ENCODE peak calls at places on chromosomes 11 and 22, in nine cellular contexts. W is kidney; D is fibroblast of villous mesenchyme; I is CD8-positive, alpha-beta memory T cell; C is BJ; U is uterus; T is AG09309; P is lower leg skin; E is mesendoderm. S is an unnamed sample.

GRCh38 chr11:102347526-102348331 is 715 bp downstream of the BIRC2 start:
- DNase-seq in W (no peak), D (peak; percentile 70), I (peak; percentile 43), C (no peak), U (no peak), T (no peak), P (no peak), E (peak; percentile 42), S (peak; percentile 40)

GRCh38 chr11:122757201-122757600 is 81.1 kb upstream of the CRTAM start:
- DNase-seq in W (no peak), D (no peak), I (no peak), C (no peak), U (no peak), T (no peak), P (no peak), E (no peak), S (no peak)

GRCh38 chr22:43292633-43293025 is 50.5 kb downstream of the SCUBE1 start:
- DNase-seq in W (no peak), D (no peak), I (no peak), C (no peak), U (no peak), T (no peak), P (no peak), E (no peak), S (no peak)

GRCh38 chr11:113477321-113477720 is 2.1 kb upstream of the DRD2 start:
- DNase-seq in W (no peak), D (peak; percentile 33), I (no peak), C (no peak), U (no peak), T (no peak), P (no peak), E (peak; percentile 44), S (no peak)

GRCh38 chr22:17348464-17349103 is 20.7 kb upstream of the CECR2 start:
- DNase-seq in W (no peak), D (no peak), I (no peak), C (no peak), U (no peak), T (no peak), P (no peak), E (no peak), S (no peak)

GRCh38 chr22:41238570-41239442 is 1.9 kb downstream of the CHADL start:
- DNase-seq in W (no peak), D (no peak), I (no peak), C (no peak), U (no peak), T (no peak), P (no peak), E (no peak), S (no peak)

GRCh38 chr11:35594680-35595079 is 23.6 kb upstream of the FJX1 start:
- DNase-seq in W (no peak), D (no peak), I (no peak), C (no peak), U (no peak), T (no peak), P (no peak), E (no peak), S (no peak)

GRCh38 chr11:125347261-125347585 is 148.8 kb downstream of the FEZ1 start:
- DNase-seq in W (no peak), D (no peak), I (no peak), C (no peak), U (no peak), T (no peak), P (no peak), E (no peak), S (no peak)

GRCh38 chr11:60625262-60625661 is 74.2 kb upstream of the MS4A8 start:
- DNase-seq in W (no peak), D (peak; percentile 31), I (no peak), C (peak; percentile 9), U (no peak), T (peak; percentile 4), P (no peak), E (peak; percentile 83), S (no peak)

GRCh38 chr22:36753120-36753802 is 22.7 kb downstream of the IFT27 start:
- DNase-seq in W (peak; percentile 4), D (no peak), I (no peak), C (no peak), U (no peak), T (no peak), P (peak; percentile 37), E (peak; percentile 19), S (no peak)

GRCh38 chr11:121366970-121367369 is 74.4 kb downstream of the SC5D start:
- DNase-seq in W (no peak), D (peak; percentile 8), I (no peak), C (no peak), U (peak; percentile 15), T (no peak), P (no peak), E (no peak), S (no peak)

DNA sequence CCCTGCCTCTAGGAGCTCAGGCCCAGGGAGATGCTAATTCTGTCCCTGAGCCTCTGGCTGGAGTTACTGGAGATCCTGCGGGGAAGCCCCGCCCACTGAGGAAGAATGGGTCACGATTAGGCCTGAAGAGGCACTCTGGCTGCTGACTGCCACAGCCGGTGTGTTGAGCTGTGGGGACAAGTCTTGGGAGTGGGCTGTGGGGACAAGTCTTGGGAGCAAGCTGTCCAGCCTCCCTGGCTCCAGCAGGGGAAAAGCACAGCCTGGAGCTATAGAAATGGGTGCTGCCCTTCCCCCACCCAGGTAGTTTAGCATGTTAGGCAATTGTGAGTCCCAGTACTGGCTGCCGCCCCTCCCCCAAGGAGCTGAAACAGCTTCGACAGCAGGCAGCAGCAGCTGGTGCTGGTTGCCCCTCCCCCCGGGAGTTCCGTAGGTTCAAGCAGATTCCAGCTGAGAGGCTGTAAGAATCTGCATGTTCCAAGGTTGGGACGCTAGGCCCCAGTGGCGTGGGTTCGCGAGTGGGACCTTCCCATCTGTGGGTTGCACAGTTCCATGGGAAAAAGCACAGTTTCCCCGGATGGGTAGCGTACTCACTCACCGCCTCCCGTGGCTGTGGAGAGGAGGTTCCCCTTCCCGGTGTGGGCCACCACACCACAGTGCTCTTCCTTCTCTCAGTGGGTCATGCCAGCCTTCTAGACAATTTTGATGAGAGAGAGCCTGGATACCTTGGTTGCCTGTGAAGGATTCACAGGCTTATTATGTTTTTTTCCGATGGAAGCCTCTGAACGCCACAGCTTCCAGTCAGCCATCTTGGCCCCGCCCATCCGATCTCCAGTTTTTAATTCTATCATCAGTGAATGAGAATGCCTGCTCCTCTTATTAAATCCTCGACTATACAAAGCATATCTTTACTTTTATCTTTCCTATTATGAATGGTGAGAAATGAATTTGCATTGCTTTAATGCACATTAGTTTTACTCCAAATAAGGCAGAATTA is 61.5 kb downstream of the MSANTD4 start:
- DNase-seq in W (peak; percentile 52), D (peak; percentile 6), I (no peak), C (no peak), U (no peak), T (no peak), P (no peak), E (peak; percentile 58), S (no peak)
- H3K4me3 ChIP-seq in W (no peak overlapping the region), D (peak overlapping the region; percentile 41), I (no peak overlapping the region), C (no peak overlapping the region), U (no peak overlapping the region), T (no peak overlapping the region), P (no peak overlapping the region), E (no peak overlapping the region), S (no peak overlapping the region)

DNA sequence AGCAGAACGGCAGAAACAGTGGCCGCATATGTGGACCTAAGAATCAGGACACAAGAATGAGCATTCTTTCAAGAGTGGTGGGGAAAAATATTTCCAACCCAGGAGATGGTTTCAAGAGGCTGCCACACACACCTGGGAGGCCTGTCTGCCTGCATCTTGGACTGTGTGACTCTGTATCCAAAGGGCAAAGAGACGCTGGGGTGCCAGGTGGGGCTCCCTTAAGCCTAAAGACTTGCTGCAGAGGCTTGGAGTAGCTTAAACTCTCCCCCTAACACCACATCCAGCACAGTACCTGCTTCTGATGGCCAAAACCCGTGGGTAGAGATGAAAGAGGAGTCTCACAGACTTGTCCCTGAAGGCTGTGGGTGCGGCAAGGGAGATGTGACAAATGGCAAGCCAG is 3.5 kb downstream of the CXCR5 start:
- DNase-seq in W (no peak), D (no peak), I (no peak), C (no peak), U (no peak), T (no peak), P (no peak), E (no peak), S (no peak)
- H3K4me3 ChIP-seq in W (no peak overlapping the region), D (no peak overlapping the region), I (no peak overlapping the region), C (no peak overlapping the region), U (no peak overlapping the region), T (no peak overlapping the region), P (no peak overlapping the region), E (no peak overlapping the region), S (no peak overlapping the region)

DNA sequence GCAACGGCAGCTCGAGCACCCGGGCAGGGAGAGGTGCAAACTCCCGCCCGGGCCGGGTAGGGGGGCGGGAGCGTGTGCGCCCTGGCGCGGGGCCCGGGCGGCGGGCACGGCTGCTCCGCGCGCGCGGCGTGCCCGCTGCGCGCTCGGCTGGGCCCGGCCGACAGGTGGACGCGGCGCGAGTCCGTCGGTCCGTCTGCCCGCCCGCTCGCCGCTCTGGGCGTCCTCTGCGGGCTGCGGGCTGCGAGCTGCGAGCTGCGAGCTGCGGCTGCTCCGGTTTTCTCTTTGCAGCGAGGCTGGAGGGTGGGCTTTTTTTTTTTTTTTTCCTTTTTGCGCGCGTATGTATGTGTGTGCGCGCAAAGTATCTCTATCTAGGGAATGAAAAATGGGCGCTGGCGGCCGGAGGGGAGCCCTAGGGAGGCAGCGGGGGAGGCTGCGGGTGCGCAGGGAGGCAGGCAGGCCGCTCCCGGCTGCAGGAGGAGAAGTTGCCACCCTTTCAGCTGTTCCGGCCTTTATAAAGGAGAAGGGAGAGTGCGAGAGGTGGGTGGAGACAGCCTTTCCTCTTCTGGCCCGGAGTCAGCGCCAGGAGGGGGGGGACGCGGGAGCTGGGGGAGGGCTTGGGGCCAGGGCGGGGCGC is at the start of gene PDGFB:
- DNase-seq in W (no peak), D (peak; percentile 31), I (no peak), C (no peak), U (no peak), T (no peak), P (no peak), E (peak; percentile 59), S (no peak)
- H3K4me3 ChIP-seq in W (peak within 1 kb of the TSS; percentile 68), D (peak within 1 kb of the TSS; percentile 63), I (peak within 1 kb of the TSS; percentile 71), C (no peak within 1 kb of the TSS), U (peak within 1 kb of the TSS; percentile 43), T (no peak within 1 kb of the TSS), P (peak within 1 kb of the TSS; percentile 47), E (peak within 1 kb of the TSS; percentile 36), S (no peak within 1 kb of the TSS)

DNA sequence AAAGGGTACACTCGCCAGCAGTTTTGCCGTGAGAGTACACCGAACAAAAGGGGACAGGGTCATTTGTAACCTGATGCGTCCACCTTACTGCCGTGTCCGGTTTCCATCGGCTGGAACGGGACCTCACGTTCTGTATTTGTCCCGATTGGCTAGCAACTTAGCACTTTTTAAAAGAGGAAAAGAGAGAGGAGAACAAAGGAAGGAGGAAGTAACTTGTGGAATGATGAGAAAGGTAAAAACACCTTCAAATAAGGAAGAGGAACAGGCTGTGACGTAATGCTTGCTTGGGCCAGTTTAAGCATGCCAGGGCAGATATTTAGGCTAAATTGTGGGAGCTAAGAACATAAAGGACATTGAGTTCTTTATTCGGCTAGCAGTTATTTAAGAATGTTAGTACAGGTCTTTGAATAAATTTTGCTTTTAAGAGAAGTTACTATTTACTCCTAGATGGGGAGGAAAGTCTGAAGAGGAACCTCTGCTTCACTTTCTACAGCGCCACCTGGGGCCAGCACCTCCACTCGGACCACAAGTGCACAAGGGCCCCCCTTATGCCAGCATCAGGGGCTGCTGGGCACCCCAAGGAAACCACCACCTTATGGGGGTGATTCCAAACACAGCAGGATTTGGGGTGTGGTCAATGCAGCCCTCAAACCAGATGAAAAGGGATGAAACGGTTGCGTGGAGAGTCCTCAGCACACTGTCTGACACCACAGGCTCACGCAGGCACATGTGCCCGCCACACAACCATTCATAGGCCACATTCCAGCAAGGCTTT is 5.8 kb downstream of the ARSA start:
- DNase-seq in W (peak; percentile 62), D (no peak), I (peak; percentile 56), C (no peak), U (no peak), T (no peak), P (no peak), E (no peak), S (no peak)
- H3K4me3 ChIP-seq in W (peak overlapping the region; percentile 33), D (no peak overlapping the region), I (peak overlapping the region; percentile 70), C (no peak overlapping the region), U (no peak overlapping the region), T (no peak overlapping the region), P (no peak overlapping the region), E (no peak overlapping the region), S (peak overlapping the region; percentile 67)

S was measured in Jurkat, Clone E6-1.